ENCODE peak calls at places on chromosomes 11 and 22, in eight cellular contexts. E is activated T-helper 1 cell treated with Interleukin-2 at 50 U/mL for 16 hours; G is substantia nigra; T is GM12891; Q is dorsolateral prefrontal cortex; A is activated T-cell treated with anti-CD3 and anti-CD28 coated beads for 24 hours; L is NCI-H1105; C is CD4-positive, alpha-beta T cell. U is an unnamed sample.

GRCh38 chr11:65879622-65880021 is at the start of gene CTSW:
- DNase-seq in E (no peak), G (no peak), T (no peak), Q (no peak), A (peak; percentile 40), L (no peak), C (peak; percentile 29), U (no peak)

GRCh38 chr11:108501396-108501795 is 3.2 kb upstream of the POGLUT3 start:
- DNase-seq in E (no peak), G (no peak), T (no peak), Q (no peak), A (no peak), L (no peak), C (no peak), U (peak; percentile 14)

GRCh38 chr22:42768385-42769035 is 47.8 kb upstream of the A4GALT start:
- DNase-seq in E (no peak), G (no peak), T (no peak), Q (no peak), A (no peak), L (no peak), C (no peak), U (no peak)

GRCh38 chr11:76558891-76559290 is 111.7 kb downstream of the LRRC32 start:
- DNase-seq in E (no peak), G (no peak), T (no peak), Q (no peak), A (no peak), L (no peak), C (no peak), U (no peak)

GRCh38 chr11:110565344-110565684 is 135.6 kb downstream of the FDX1 start:
- DNase-seq in E (no peak), G (no peak), T (no peak), Q (no peak), A (no peak), L (no peak), C (no peak), U (peak; percentile 44)

GRCh38 chr11:64712430-64713030 is 10.5 kb downstream of the NRXN2 start:
- DNase-seq in E (no peak), G (no peak), T (no peak), Q (no peak), A (no peak), L (no peak), C (no peak), U (no peak)

GRCh38 chr22:45413368-45414211 is at the start of the genes RIBC2 and SMC1B:
- DNase-seq in E (peak; percentile 57), G (no peak), T (peak; percentile 84), Q (no peak), A (peak; percentile 87), L (peak; percentile 78), C (peak; percentile 61), U (peak; percentile 69)

GRCh38 chr11:133038850-133039249 is 493.5 kb downstream of the OPCML start:
- DNase-seq in E (no peak), G (no peak), T (no peak), Q (no peak), A (no peak), L (no peak), C (no peak), U (no peak)

GRCh38 chr11:102046841-102047240 is 396 bp upstream of the CFAP300 start:
- DNase-seq in E (no peak), G (no peak), T (no peak), Q (no peak), A (no peak), L (no peak), C (no peak), U (peak; percentile 76)

GRCh38 chr11:70833011-70833410 is 419.4 kb downstream of the SHANK2 start:
- DNase-seq in E (no peak), G (no peak), T (no peak), Q (no peak), A (no peak), L (no peak), C (no peak), U (no peak)

U was measured in fibroblast of the aortic adventitia.